ENCODE peak calls at places on chromosomes 7 and 10, in seven cellular contexts. A, N, K, I, S, D and Z are unnamed samples.

GRCh38 chr7:18597759-18598158 is 102.2 kb downstream of the HDAC9 start:
- DNase-seq in A (no peak), N (no peak), K (no peak), I (no peak), S (no peak), D (no peak), Z (no peak)

GRCh38 chr7:140726304-140726703 is 29.8 kb downstream of the NDUFB2 start:
- DNase-seq in A (peak), N (no peak), K (no peak), I (no peak), S (no peak), D (peak), Z (no peak)

GRCh38 chr10:51034769-51035168 is 39.5 kb upstream of the PRKG1 start:
- DNase-seq in A (peak), N (no peak), K (no peak), I (no peak), S (no peak), D (no peak), Z (no peak)

GRCh38 chr10:5945561-5946418 is 31.6 kb downstream of the IL15RA start:
- DNase-seq in A (peak), N (no peak), K (no peak), I (no peak), S (no peak), D (no peak), Z (no peak)

GRCh38 chr7:101402835-101403234 is 40.2 kb downstream of the COL26A1 start:
- DNase-seq in A (no peak), N (no peak), K (no peak), I (no peak), S (no peak), D (no peak), Z (no peak)

GRCh38 chr10:11064832-11065231 is 47.2 kb downstream of the CELF2 start:
- DNase-seq in A (no peak), N (no peak), K (no peak), I (no peak), S (no peak), D (no peak), Z (no peak)

GRCh38 chr7:25894902-25895791 is 256.9 kb upstream of the NFE2L3 start:
- DNase-seq in A (peak), N (peak), K (peak), I (peak), S (peak), D (peak), Z (peak)

GRCh38 chr7:4449263-4449662 is 232.8 kb upstream of the FOXK1 start:
- DNase-seq in A (no peak), N (no peak), K (no peak), I (no peak), S (no peak), D (no peak), Z (no peak)

GRCh38 chr7:116341222-116341907 is 131.0 kb downstream of the TES start:
- DNase-seq in A (no peak), N (no peak), K (no peak), I (no peak), S (no peak), D (no peak), Z (no peak)

GRCh38 chr10:43202657-43203490 is 64.0 kb downstream of the RASGEF1A start:
- DNase-seq in A (peak), N (no peak), K (peak), I (peak), S (no peak), D (peak), Z (peak)

GRCh38 chr7:146321301-146321700 is 204.7 kb downstream of the CNTNAP2 start:
- DNase-seq in A (peak), N (no peak), K (no peak), I (no peak), S (no peak), D (peak), Z (no peak)

GRCh38 chr10:96703358-96703757 is 17.0 kb downstream of the PIK3AP1 start:
- DNase-seq in A (no peak), N (no peak), K (no peak), I (no peak), S (no peak), D (no peak), Z (no peak)

GRCh38 chr7:84297606-84298005 is 103.0 kb upstream of the SEMA3A start:
- DNase-seq in A (no peak), N (no peak), K (no peak), I (no peak), S (no peak), D (no peak), Z (no peak)

GRCh38 chr7:111025013-111025412 is 65.9 kb upstream of the LRRN3 start:
- DNase-seq in A (no peak), N (no peak), K (no peak), I (no peak), S (no peak), D (no peak), Z (no peak)